ENCODE peak calls at places on chromosomes 1 and 21, in ten cellular contexts. M is endothelial cell of umbilical vein, K is hepatocyte, U is foreskin fibroblast, V is fibroblast of lung, Q is right lobe of liver, C is right atrium auricular region, F is heart right ventricle, Z is fibroblast of the aortic adventitia, X is upper lobe of right lung. S is an unnamed sample.
A peak's percentile ranks its signal among the peaks of the same experiment; 100 is the strongest.

GRCh38 chr21:15514073-15514946 is 215.5 kb upstream of the USP25 start:
- DNase-seq in M (no peak), K (peak; percentile 40), U (no peak), V (no peak), Q (peak; percentile 26), C (no peak), F (no peak), Z (no peak), X (no peak), S (no peak)

GRCh38 chr1:14596591-14596990 is 1.9 kb upstream of the KAZN start:
- DNase-seq in M (no peak), K (no peak), U (no peak), V (no peak), Q (no peak), C (no peak), F (no peak), Z (no peak), X (no peak), S (no peak)

GRCh38 chr1:110056776-110057175 is 13.7 kb downstream of the ALX3 start:
- DNase-seq in M (no peak), K (no peak), U (peak; percentile 89), V (peak; percentile 66), Q (no peak), C (no peak), F (no peak), Z (peak; percentile 80), X (no peak), S (peak; percentile 85)

GRCh38 chr1:179867493-179868330 is 9.9 kb downstream of the TOR1AIP2 start:
- DNase-seq in M (peak; percentile 68), K (peak; percentile 65), U (peak; percentile 67), V (peak; percentile 32), Q (peak; percentile 29), C (no peak), F (no peak), Z (peak; percentile 58), X (no peak), S (peak; percentile 49)

GRCh38 chr1:3548156-3548893 is 63.0 kb downstream of the MEGF6 start:
- DNase-seq in M (no peak), K (no peak), U (peak; percentile 70), V (peak; percentile 76), Q (no peak), C (no peak), F (peak; percentile 37), Z (peak; percentile 78), X (no peak), S (peak; percentile 3)

GRCh38 chr1:14800014-14800413 is 201.5 kb downstream of the KAZN start:
- DNase-seq in M (no peak), K (no peak), U (no peak), V (no peak), Q (no peak), C (no peak), F (no peak), Z (no peak), X (no peak), S (no peak)

GRCh38 chr1:42424201-42424600 is 31.6 kb downstream of the ZMYND12 start:
- DNase-seq in M (no peak), K (no peak), U (peak; percentile 33), V (peak; percentile 34), Q (no peak), C (no peak), F (no peak), Z (peak; percentile 18), X (no peak), S (peak; percentile 35)

GRCh38 chr1:66439028-66439427 is 94.9 kb upstream of the SGIP1 start:
- DNase-seq in M (peak; percentile 45), K (no peak), U (peak; percentile 69), V (no peak), Q (no peak), C (no peak), F (no peak), Z (peak; percentile 34), X (no peak), S (peak; percentile 64)

GRCh38 chr1:156368889-156369684 is at the start of gene RHBG:
- DNase-seq in M (peak; percentile 15), K (peak; percentile 86), U (peak; percentile 46), V (peak; percentile 25), Q (peak; percentile 76), C (no peak), F (peak; percentile 45), Z (no peak), X (peak; percentile 87), S (no peak)

GRCh38 chr1:167578935-167579521 is 25.5 kb upstream of the CREG1 start:
- DNase-seq in M (no peak), K (no peak), U (no peak), V (no peak), Q (no peak), C (no peak), F (no peak), Z (no peak), X (no peak), S (no peak)

GRCh38 chr1:192474080-192474683 is 101.4 kb upstream of the RGS1 start:
- DNase-seq in M (peak; percentile 42), K (peak; percentile 69), U (peak; percentile 63), V (no peak), Q (no peak), C (no peak), F (no peak), Z (peak; percentile 57), X (no peak), S (peak; percentile 43)

GRCh38 chr1:24047101-24047459 is 64.9 kb downstream of the MYOM3 start:
- DNase-seq in M (no peak), K (no peak), U (peak; percentile 71), V (peak; percentile 73), Q (no peak), C (peak; percentile 83), F (no peak), Z (peak; percentile 80), X (peak; percentile 60), S (peak; percentile 83)

GRCh38 chr1:184881941-184882648 is 92.2 kb downstream of the NIBAN1 start:
- DNase-seq in M (no peak), K (no peak), U (no peak), V (peak; percentile 83), Q (no peak), C (no peak), F (no peak), Z (peak; percentile 89), X (no peak), S (peak; percentile 34)

GRCh38 chr1:85884372-85885035 is 176.3 kb upstream of the ZNHIT6 start:
- DNase-seq in M (peak; percentile 31), K (peak; percentile 22), U (peak; percentile 62), V (peak; percentile 6), Q (no peak), C (no peak), F (no peak), Z (peak; percentile 36), X (no peak), S (peak; percentile 40)
- TF ChIP-seq CTCF in M (peak; percentile 32), K (peak; percentile 51), U (peak; percentile 53), V (peak; percentile 65), Q (peak; percentile 31), C (no peak), F (peak; percentile 28), Z (peak; percentile 69), X (peak; percentile 52), S (peak; percentile 68)

GRCh38 chr21:32535616-32536015 is 49.7 kb downstream of the TCP10L start:
- DNase-seq in M (no peak), K (no peak), U (no peak), V (no peak), Q (no peak), C (no peak), F (no peak), Z (no peak), X (no peak), S (no peak)
- H3K4me3 ChIP-seq in M (no peak overlapping the region), K (no peak overlapping the region), U (no peak overlapping the region), V (no peak overlapping the region), Q (no peak overlapping the region), C (no peak overlapping the region), F (no peak overlapping the region), Z (no peak overlapping the region), X (no peak overlapping the region), S (no peak overlapping the region)

GRCh38 chr1:20483098-20483832 is 2.7 kb downstream of the CAMK2N1 start:
- DNase-seq in M (no peak), K (no peak), U (no peak), V (no peak), Q (no peak), C (no peak), F (no peak), Z (no peak), X (no peak), S (no peak)

GRCh38 chr1:20485527-20486456 is at the start of gene CAMK2N1:
- DNase-seq in M (peak; percentile 44), K (peak; percentile 91), U (peak; percentile 93), V (peak; percentile 69), Q (peak; percentile 80), C (no peak), F (peak; percentile 80), Z (peak; percentile 58), X (peak; percentile 78), S (peak; percentile 62)

GRCh38 chr1:20481643-20482498 is 4.1 kb downstream of the CAMK2N1 start:
- DNase-seq in M (no peak), K (no peak), U (no peak), V (no peak), Q (no peak), C (no peak), F (no peak), Z (no peak), X (peak; percentile 31), S (no peak)

GRCh38 chr1:20484526-20485462 is 1.2 kb downstream of the CAMK2N1 start:
- DNase-seq in M (peak; percentile 43), K (peak; percentile 42), U (peak; percentile 46), V (no peak), Q (peak; percentile 35), C (no peak), F (no peak), Z (peak; percentile 30), X (peak; percentile 60), S (no peak)

DNA sequence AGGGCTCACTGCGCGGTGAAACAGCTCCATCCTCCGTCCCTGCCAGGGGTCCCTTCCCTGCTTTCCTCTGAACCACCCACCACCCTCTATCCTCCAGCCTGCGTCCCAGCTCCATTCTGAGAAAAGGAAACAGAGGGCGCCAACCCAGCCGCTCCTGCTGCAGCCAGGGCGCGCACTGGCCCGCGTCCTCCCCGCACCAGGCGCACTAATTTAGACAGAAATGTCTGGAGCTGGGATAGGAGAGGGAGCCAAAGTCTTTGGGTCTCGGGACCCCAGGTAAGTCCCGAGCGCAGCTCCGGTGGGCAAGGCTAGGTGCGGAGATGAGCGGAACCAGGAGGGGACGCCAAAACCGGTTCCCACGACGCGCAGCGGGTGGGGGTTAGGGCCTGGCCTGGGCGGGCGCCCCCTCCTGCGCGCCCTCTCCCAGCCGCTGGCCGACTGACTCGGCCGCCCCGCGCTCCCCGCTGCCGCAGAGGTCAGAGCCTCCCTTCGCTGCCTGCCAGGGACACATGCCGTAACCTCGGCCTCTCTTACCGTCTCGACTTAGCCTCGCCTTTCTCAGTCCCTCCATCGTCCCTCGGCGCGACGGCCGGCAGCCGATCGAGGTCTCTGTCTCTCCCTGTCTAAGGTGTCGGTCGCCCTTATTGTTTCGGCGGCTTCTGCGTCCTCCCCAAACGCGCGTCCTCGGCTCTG is 2.0 kb downstream of the CAMK2N1 start:
- DNase-seq in M (peak; percentile 49), K (peak; percentile 51), U (peak; percentile 57), V (peak; percentile 59), Q (peak; percentile 44), C (no peak), F (peak; percentile 25), Z (peak; percentile 43), X (peak; percentile 48), S (no peak)
- TF ChIP-seq CTCF in M (peak; percentile 19), K (no peak), U (peak; percentile 15), V (peak; percentile 8), Q (peak; percentile 15), C (no peak), F (peak; percentile 33), Z (peak; percentile 16), X (no peak), S (no peak)

GRCh38 chr1:208203127-208203847 is 40.9 kb downstream of the PLXNA2 start:
- DNase-seq in M (peak; percentile 96), K (no peak), U (peak; percentile 76), V (peak; percentile 87), Q (peak; percentile 42), C (no peak), F (peak; percentile 71), Z (peak; percentile 92), X (peak; percentile 77), S (peak; percentile 72)
- H3K4me3 ChIP-seq in M (no peak overlapping the region), K (no peak overlapping the region), U (no peak overlapping the region), V (no peak overlapping the region), Q (no peak overlapping the region), C (no peak overlapping the region), F (no peak overlapping the region), Z (no peak overlapping the region), X (no peak overlapping the region), S (no peak overlapping the region)